ENCODE peak calls at places on chromosomes 7 and 10, in eight cellular contexts. P is type B pancreatic cell; B is astrocyte of the spinal cord; T is fibroblast of mammary gland; J is heart right ventricle; S is AG04449; O is heart left ventricle; D is CD8-positive, alpha-beta T cell. L is an unnamed sample.

GRCh38 chr7:150727381-150727780 is 9.8 kb upstream of the GIMAP5 start:
- DNase-seq in B (no peak), S (no peak), O (no peak), T (no peak), P (no peak), J (no peak), D (no peak), L (no peak)

GRCh38 chr10:100864981-100865380 is 47.8 kb upstream of the SLF2 start:
- DNase-seq in B (no peak), O (no peak), P (no peak), T (no peak), S (no peak), J (no peak), D (no peak), L (no peak)

GRCh38 chr10:61903991-61904350 is 2.5 kb downstream of the ARID5B start:
- DNase-seq in P (no peak), O (no peak), J (no peak), D (no peak), S (no peak), T (peak), B (peak), L (no peak)

GRCh38 chr7:140475747-140476333 is 3.5 kb downstream of the MKRN1 start:
- DNase-seq in S (no peak), B (peak), T (peak), P (no peak), O (peak), J (no peak), D (peak), L (peak)

GRCh38 chr10:102670871-102671434 is 26.7 kb downstream of the TRIM8 start:
- DNase-seq in J (no peak), T (no peak), B (no peak), O (no peak), D (no peak), P (no peak), S (no peak), L (no peak)

GRCh38 chr10:76017026-76017732 is 585.8 kb downstream of the LRMDA start:
- DNase-seq in D (no peak), O (no peak), S (no peak), J (no peak), B (no peak), T (no peak), P (no peak), L (no peak)

GRCh38 chr7:155804897-155805825 is 7.1 kb downstream of the SHH start:
- DNase-seq in O (no peak), T (peak), S (no peak), P (no peak), D (peak), B (peak), J (peak), L (peak)

GRCh38 chr7:22846961-22847360 is 24.3 kb upstream of the TOMM7 start:
- DNase-seq in S (no peak), D (no peak), P (no peak), B (no peak), O (no peak), J (no peak), T (no peak), L (no peak)

GRCh38 chr7:54664235-54665228 is 94.5 kb downstream of the SEC61G start:
- DNase-seq in O (peak), T (peak), P (peak), B (peak), D (no peak), J (peak), S (no peak), L (peak)

GRCh38 chr10:88932539-88933256 is 19.9 kb downstream of the ACTA2 start:
- DNase-seq in T (peak), J (no peak), P (no peak), B (peak), S (peak), O (peak), D (peak), L (peak)

GRCh38 chr7:24319209-24319608 is 35.2 kb downstream of the NPY start:
- DNase-seq in D (no peak), J (no peak), S (no peak), B (no peak), O (no peak), T (no peak), P (no peak), L (no peak)

GRCh38 chr7:66055321-66055956 is 20.2 kb upstream of the ASL start:
- DNase-seq in P (no peak), J (no peak), B (no peak), D (no peak), T (peak), O (no peak), S (no peak), L (no peak)

GRCh38 chr10:86376852-86377796 is 10.5 kb upstream of the GRID1 start:
- DNase-seq in J (peak), P (peak), T (peak), S (no peak), O (peak), D (peak), B (peak), L (peak)

GRCh38 chr10:30166929-30167328 is 107.5 kb upstream of the JCAD start:
- DNase-seq in S (no peak), D (no peak), P (no peak), J (no peak), B (no peak), T (no peak), O (no peak), L (no peak)

DNA sequence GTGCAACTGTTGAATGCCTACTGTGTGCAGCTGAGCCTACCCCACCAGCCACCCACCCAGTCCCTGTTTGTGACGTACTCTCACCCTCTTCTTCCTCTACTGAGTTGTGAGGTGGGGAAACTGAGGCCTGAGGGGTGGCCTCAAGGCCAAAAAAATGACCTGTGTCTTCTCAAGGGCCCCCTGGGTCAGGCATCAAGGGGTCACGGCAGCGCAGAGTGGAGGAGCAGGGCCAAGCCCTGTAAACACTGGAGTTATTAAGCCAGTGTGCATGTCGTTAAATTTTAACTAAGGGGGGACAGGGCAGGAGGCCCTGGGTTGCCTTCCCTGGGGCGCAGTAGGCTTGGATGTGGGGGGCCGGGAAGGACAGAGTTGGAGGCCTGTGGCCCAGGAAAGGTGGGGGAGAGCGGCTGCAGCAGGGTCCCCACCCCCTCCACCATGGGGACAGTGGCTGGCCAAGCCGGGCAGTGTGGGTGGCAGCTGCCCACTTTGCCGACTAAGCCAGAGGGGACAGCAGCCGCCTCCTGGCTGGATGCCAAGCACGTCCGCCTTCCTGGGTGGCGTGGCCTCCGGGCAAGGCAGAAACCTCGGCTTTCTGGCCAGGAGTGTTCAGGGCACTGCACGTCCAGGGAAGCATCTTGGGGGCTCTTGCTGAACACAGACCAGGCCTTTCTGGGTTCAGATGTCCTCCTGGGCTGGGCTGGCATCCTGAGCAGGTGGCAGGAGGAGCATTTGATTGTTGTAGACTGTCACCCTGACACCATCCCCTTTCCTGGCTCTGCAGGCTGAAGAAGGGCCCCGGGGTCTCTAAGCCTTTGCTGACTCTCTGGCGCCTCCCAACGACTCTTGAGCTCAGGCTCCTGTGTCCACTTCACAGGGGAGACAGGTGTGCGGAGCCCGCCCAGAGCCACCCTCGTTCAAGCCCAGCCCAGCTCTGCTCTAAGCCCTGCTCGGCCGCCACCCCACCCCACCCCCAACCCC is 1.9 kb downstream of the SLC29A4 start:
- DNase-seq in B (peak), O (no peak), D (no peak), J (peak), P (no peak), T (peak), S (no peak), L (peak)
- TF ChIP-seq CTCF in B (peak), O (no peak), D (no peak), J (no peak), P (peak), T (peak), S (peak), L (peak)

GRCh38 chr10:115441907-115442520 is 348.8 kb downstream of the ATRNL1 start:
- DNase-seq in O (no peak), D (no peak), J (no peak), B (no peak), T (no peak), S (no peak), P (no peak), L (no peak)
- TF ChIP-seq CTCF in O (no peak), D (no peak), J (no peak), B (no peak), T (no peak), S (no peak), P (peak), L (no peak)

DNA sequence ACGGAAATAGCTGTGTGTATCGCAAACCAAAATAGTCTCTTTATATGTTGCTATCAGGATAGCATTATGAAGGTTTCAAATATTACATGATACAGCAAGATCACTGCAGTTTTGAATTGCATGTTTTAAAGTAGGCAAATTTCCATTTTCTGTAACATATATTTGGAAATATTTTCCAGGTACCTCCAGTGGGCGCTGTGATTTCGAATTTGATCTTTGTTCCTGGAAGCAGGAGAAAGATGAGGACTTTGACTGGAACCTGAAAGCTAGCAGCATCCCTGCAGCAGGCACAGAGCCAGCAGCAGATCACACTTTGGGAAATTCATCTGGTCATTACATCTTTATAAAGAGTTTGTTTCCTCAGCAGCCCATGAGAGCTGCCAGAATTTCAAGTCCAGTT is 299.0 kb downstream of the MALRD1 start:
- DNase-seq in P (no peak), J (no peak), O (no peak), D (no peak), S (no peak), B (no peak), T (peak), L (no peak)
- TF ChIP-seq CTCF in P (peak), J (peak), O (no peak), D (no peak), S (no peak), B (peak), T (peak), L (peak)

GRCh38 chr7:4247106-4247876 is 434.8 kb upstream of the FOXK1 start:
- DNase-seq in D (no peak), P (no peak), B (no peak), O (no peak), S (no peak), T (no peak), J (no peak), L (no peak)

GRCh38 chr7:4245135-4245865 is 436.8 kb upstream of the FOXK1 start:
- DNase-seq in T (no peak), S (no peak), P (no peak), B (no peak), J (no peak), D (no peak), O (no peak), L (no peak)

GRCh38 chr7:4248295-4248694 is 433.8 kb upstream of the FOXK1 start:
- DNase-seq in P (no peak), O (no peak), T (no peak), D (no peak), S (no peak), B (no peak), J (no peak), L (no peak)

GRCh38 chr7:4245866-4246470 is 436.1 kb upstream of the FOXK1 start:
- DNase-seq in O (no peak), B (no peak), J (no peak), D (no peak), S (no peak), T (no peak), P (no peak), L (no peak)

GRCh38 chr7:4246536-4246935 is 435.6 kb upstream of the FOXK1 start:
- DNase-seq in B (no peak), T (no peak), S (no peak), J (no peak), D (no peak), P (no peak), O (no peak), L (no peak)
- TF ChIP-seq CTCF in B (no peak), T (no peak), S (no peak), J (no peak), D (no peak), P (no peak), O (no peak), L (no peak)

DNA sequence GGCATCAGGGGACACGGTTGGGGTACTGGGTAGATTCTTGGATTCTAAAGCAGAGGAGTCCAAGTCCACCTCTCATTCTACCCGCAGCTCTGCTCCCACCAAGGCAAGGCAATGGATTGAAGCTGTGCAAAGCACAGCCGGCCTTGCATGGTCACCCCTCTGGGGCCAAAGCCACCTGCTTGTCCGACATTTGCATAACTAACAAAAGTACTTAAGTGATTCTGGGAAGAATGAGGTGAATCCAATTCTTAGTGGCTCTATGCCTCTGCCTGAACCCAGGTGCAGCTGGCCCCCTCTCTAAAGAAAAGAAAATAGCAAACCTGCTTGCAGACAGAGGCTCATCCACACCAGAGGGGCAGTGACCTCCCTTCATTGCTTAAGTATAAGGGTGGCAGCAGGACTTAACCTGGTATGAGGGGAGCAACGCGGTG is 10.7 kb upstream of the COBL start:
- DNase-seq in S (no peak), J (no peak), P (no peak), B (no peak), O (no peak), T (no peak), D (no peak), L (no peak)
- TF ChIP-seq CTCF in S (no peak), J (no peak), P (no peak), B (no peak), O (no peak), T (no peak), D (no peak), L (no peak)